ENCODE peak calls at places on chromosomes 2 and 18, in seven cellular contexts. One of them, this sample, is unnamed.

GRCh38 chr2:159030674-159031380 is 62.4 kb downstream of the TANC1 start:
- DNase-seq in chondrocyte: no peak
- DNase-seq in left colon: no peak
- DNase-seq in left kidney: peak; percentile 73
- DNase-seq in NCI-H510A treated with DMSO at 0.1 percent for 48 hours: no peak
- DNase-seq in stimulated activated CD4-positive, alpha-beta T cell treated with anti-CD3 and anti-CD28 coated beads, TNF-alpha, amount 100 ng/mL, for 48 hours: no peak
- DNase-seq in GM04503: peak; percentile 56
- DNase-seq in this sample: peak; percentile 37

GRCh38 chr18:44895176-44895798 is 214.6 kb downstream of the SETBP1 start:
- DNase-seq in stimulated activated CD4-positive, alpha-beta T cell treated with anti-CD3 and anti-CD28 coated beads, TNF-alpha, amount 100 ng/mL, for 48 hours: no peak
- DNase-seq in GM04503: no peak
- DNase-seq in chondrocyte: no peak
- DNase-seq in left colon: peak; percentile 66
- DNase-seq in NCI-H510A treated with DMSO at 0.1 percent for 48 hours: peak; percentile 58
- DNase-seq in left kidney: peak; percentile 31
- DNase-seq in this sample: peak; percentile 24

GRCh38 chr18:23194150-23194968 is 59.1 kb downstream of the CABLES1 start:
- DNase-seq in chondrocyte: no peak
- DNase-seq in GM04503: no peak
- DNase-seq in NCI-H510A treated with DMSO at 0.1 percent for 48 hours: no peak
- DNase-seq in left kidney: peak; percentile 53
- DNase-seq in stimulated activated CD4-positive, alpha-beta T cell treated with anti-CD3 and anti-CD28 coated beads, TNF-alpha, amount 100 ng/mL, for 48 hours: no peak
- DNase-seq in left colon: no peak
- DNase-seq in this sample: no peak

GRCh38 chr18:14928396-14928795 is 180.4 kb downstream of the ANKRD30B start:
- DNase-seq in left colon: no peak
- DNase-seq in stimulated activated CD4-positive, alpha-beta T cell treated with anti-CD3 and anti-CD28 coated beads, TNF-alpha, amount 100 ng/mL, for 48 hours: no peak
- DNase-seq in GM04503: no peak
- DNase-seq in NCI-H510A treated with DMSO at 0.1 percent for 48 hours: no peak
- DNase-seq in left kidney: no peak
- DNase-seq in chondrocyte: no peak
- DNase-seq in this sample: no peak

GRCh38 chr2:37797081-37797480 is 125.6 kb upstream of the CDC42EP3 start:
- DNase-seq in stimulated activated CD4-positive, alpha-beta T cell treated with anti-CD3 and anti-CD28 coated beads, TNF-alpha, amount 100 ng/mL, for 48 hours: no peak
- DNase-seq in chondrocyte: no peak
- DNase-seq in left kidney: no peak
- DNase-seq in GM04503: peak; percentile 89
- DNase-seq in NCI-H510A treated with DMSO at 0.1 percent for 48 hours: no peak
- DNase-seq in left colon: no peak
- DNase-seq in this sample: no peak

GRCh38 chr2:102190425-102191107 is 3.7 kb downstream of the IL1RL2 start:
- DNase-seq in left kidney: peak; percentile 79
- DNase-seq in GM04503: no peak
- DNase-seq in NCI-H510A treated with DMSO at 0.1 percent for 48 hours: no peak
- DNase-seq in left colon: no peak
- DNase-seq in stimulated activated CD4-positive, alpha-beta T cell treated with anti-CD3 and anti-CD28 coated beads, TNF-alpha, amount 100 ng/mL, for 48 hours: no peak
- DNase-seq in chondrocyte: no peak
- DNase-seq in this sample: no peak

GRCh38 chr2:146388757-146389156 is 1456.1 kb upstream of the ACVR2A start:
- DNase-seq in GM04503: no peak
- DNase-seq in left colon: no peak
- DNase-seq in NCI-H510A treated with DMSO at 0.1 percent for 48 hours: no peak
- DNase-seq in chondrocyte: no peak
- DNase-seq in left kidney: no peak
- DNase-seq in stimulated activated CD4-positive, alpha-beta T cell treated with anti-CD3 and anti-CD28 coated beads, TNF-alpha, amount 100 ng/mL, for 48 hours: no peak
- DNase-seq in this sample: no peak

GRCh38 chr2:22944141-22944540 is 440.8 kb upstream of the KLHL29 start:
- DNase-seq in chondrocyte: no peak
- DNase-seq in left kidney: no peak
- DNase-seq in NCI-H510A treated with DMSO at 0.1 percent for 48 hours: no peak
- DNase-seq in GM04503: no peak
- DNase-seq in left colon: no peak
- DNase-seq in stimulated activated CD4-positive, alpha-beta T cell treated with anti-CD3 and anti-CD28 coated beads, TNF-alpha, amount 100 ng/mL, for 48 hours: no peak
- DNase-seq in this sample: no peak

This sample was measured in 8988T.